ENCODE peak calls at places on chromosomes 1 and 21, in four cellular contexts. F is Peyer's patch, P is uterus, I is body of pancreas. O is an unnamed sample.
A peak's percentile ranks its signal among the peaks of the same experiment; 100 is the strongest.

GRCh38 chr1:106721779-106722178 is 334.7 kb upstream of the PRMT6 start:
- DNase-seq in F (no peak), P (no peak), I (no peak), O (no peak)

GRCh38 chr1:20120796-20121195 is 1.5 kb upstream of the PLA2G2D start:
- DNase-seq in F (no peak), P (no peak), I (no peak), O (no peak)

GRCh38 chr1:95126366-95126765 is 9.2 kb downstream of the TLCD4 start:
- DNase-seq in F (no peak), P (no peak), I (no peak), O (no peak)

GRCh38 chr1:43129334-43129733 is 42.8 kb downstream of the EBNA1BP2 start:
- DNase-seq in F (no peak), P (no peak), I (no peak), O (no peak)

GRCh38 chr1:63967901-63968300 is 194.1 kb downstream of the ROR1 start:
- DNase-seq in F (no peak), P (no peak), I (no peak), O (no peak)

GRCh38 chr1:41327383-41327999 is 33.7 kb upstream of the FOXO6 start:
- DNase-seq in F (no peak), P (no peak), I (no peak), O (no peak)

GRCh38 chr1:239858058-239858457 is 233.6 kb upstream of the FMN2 start:
- DNase-seq in F (no peak), P (no peak), I (no peak), O (no peak)

GRCh38 chr1:204376919-204377799 is 17.4 kb upstream of the PLEKHA6 start:
- DNase-seq in F (peak; percentile 92), P (no peak), I (peak; percentile 92), O (peak; percentile 68)

GRCh38 chr1:247905899-247906503 is 10.6 kb downstream of the OR2W3 start:
- DNase-seq in F (no peak), P (no peak), I (no peak), O (no peak)

GRCh38 chr1:59976194-59977074 is 49.9 kb upstream of the CYP2J2 start:
- DNase-seq in F (peak; percentile 82), P (peak; percentile 73), I (peak; percentile 74), O (peak; percentile 57)

GRCh38 chr1:97135972-97136371 is 414.4 kb downstream of the PTBP2 start:
- DNase-seq in F (no peak), P (no peak), I (no peak), O (no peak)

GRCh38 chr1:92218559-92218958 is 844 bp downstream of the C1orf146 start:
- DNase-seq in F (no peak), P (no peak), I (no peak), O (no peak)

GRCh38 chr1:248807067-248807737 is 18.5 kb downstream of the SH3BP5L start:
- DNase-seq in F (peak; percentile 82), P (no peak), I (peak; percentile 63), O (peak; percentile 64)

GRCh38 chr1:87120779-87121178 is 206.3 kb downstream of the HS2ST1 start:
- DNase-seq in F (no peak), P (no peak), I (no peak), O (peak; percentile 8)

GRCh38 chr1:217881607-217882332 is 250.6 kb downstream of the SPATA17 start:
- DNase-seq in F (no peak), P (no peak), I (no peak), O (no peak)

GRCh38 chr1:89812992-89813391 is 7.8 kb upstream of the LRRC8D start:
- DNase-seq in F (no peak), P (peak; percentile 50), I (no peak), O (no peak)

GRCh38 chr1:32960819-32961355 is 3.7 kb downstream of the RNF19B start:
- DNase-seq in F (no peak), P (no peak), I (no peak), O (no peak)

GRCh38 chr1:28889357-28889756 is 25.0 kb upstream of the EPB41 start:
- DNase-seq in F (no peak), P (no peak), I (no peak), O (no peak)

GRCh38 chr1:199843856-199844255 is 183.7 kb upstream of the NR5A2 start:
- DNase-seq in F (no peak), P (no peak), I (no peak), O (no peak)

GRCh38 chr1:147486876-147487656 is 54.2 kb upstream of the BCL9 start:
- DNase-seq in F (no peak), P (no peak), I (no peak), O (no peak)

GRCh38 chr1:97332716-97333115 is 588.1 kb downstream of the DPYD start:
- DNase-seq in F (no peak), P (no peak), I (no peak), O (no peak)

GRCh38 chr1:91732291-91732953 is 153.5 kb downstream of the TGFBR3 start:
- DNase-seq in F (no peak), P (peak; percentile 57), I (no peak), O (peak; percentile 8)

GRCh38 chr1:217673387-217673786 is 42.2 kb downstream of the SPATA17 start:
- DNase-seq in F (no peak), P (no peak), I (no peak), O (no peak)

GRCh38 chr1:181126289-181126688 is 37.8 kb downstream of the IER5 start:
- DNase-seq in F (no peak), P (no peak), I (no peak), O (no peak)

GRCh38 chr1:19764848-19765247 is 34.9 kb downstream of the TMCO4 start:
- DNase-seq in F (no peak), P (no peak), I (no peak), O (no peak)

GRCh38 chr21:9837946-9838801 is 683.2 kb upstream of the TPTE start:
- DNase-seq in F (no peak), P (no peak), I (no peak), O (no peak)

GRCh38 chr1:179251675-179252074 is 22.2 kb upstream of the ABL2 start:
- DNase-seq in F (no peak), P (no peak), I (no peak), O (peak; percentile 52)

GRCh38 chr21:37198989-37199924 is 67.9 kb downstream of the VPS26C start:
- DNase-seq in F (no peak), P (no peak), I (no peak), O (no peak)

GRCh38 chr1:236673284-236673919 is 12.9 kb upstream of the ACTN2 start:
- DNase-seq in F (no peak), P (no peak), I (no peak), O (no peak)

DNA sequence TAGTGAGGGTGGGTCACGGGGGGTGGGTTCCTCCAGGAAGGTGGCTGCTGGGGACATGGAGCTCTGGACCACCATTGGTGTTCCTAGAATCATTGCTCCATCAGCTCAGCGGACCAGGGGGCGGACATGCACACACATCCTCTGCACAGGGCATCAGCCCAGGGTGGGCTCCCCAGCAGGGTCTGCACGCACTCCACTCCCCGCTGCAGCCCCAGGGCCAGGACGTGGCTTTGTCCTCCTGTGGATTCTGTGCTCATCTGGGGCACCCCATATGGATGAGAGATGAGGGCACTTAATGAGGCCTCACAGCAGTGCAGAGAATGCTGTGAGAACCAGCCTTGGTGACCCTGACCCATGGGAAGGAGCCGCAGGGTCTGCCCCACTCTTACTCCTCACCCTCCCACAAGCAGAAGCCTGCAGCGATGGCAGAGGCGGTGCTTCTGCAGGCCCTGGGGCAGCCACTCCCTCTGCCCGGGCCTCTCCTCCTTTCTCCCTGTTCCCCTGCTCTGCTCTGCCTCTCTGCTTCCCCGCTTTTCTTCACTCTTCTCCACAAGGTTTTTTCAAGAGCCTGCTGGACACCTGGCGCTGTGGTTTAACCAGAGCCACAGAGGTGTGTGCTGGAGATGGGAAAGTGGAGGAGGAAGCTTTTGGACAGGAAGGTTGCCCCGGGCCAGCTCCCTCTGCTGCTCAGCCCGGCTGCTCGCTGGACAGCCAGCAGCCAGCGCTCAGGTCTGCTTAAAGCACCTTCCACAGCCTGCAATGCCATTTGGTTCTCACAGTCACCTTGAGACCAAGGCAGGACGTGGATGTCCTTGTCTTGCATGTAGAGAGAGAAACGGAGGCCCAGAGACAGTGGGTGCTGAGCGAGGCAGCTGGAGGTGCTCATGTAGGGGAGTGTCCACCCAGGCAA is 26.2 kb upstream of the PCBP3 start:
- DNase-seq in F (peak; percentile 44), P (no peak), I (no peak), O (peak; percentile 21)
- H3K4me1 ChIP-seq in F (no peaks in the 10 kb centered on the region), P (no peaks in the 10 kb centered on the region), I (peaks cover 9% of the 10 kb centered on the region), O (peaks cover 5% of the 10 kb centered on the region)

DNA sequence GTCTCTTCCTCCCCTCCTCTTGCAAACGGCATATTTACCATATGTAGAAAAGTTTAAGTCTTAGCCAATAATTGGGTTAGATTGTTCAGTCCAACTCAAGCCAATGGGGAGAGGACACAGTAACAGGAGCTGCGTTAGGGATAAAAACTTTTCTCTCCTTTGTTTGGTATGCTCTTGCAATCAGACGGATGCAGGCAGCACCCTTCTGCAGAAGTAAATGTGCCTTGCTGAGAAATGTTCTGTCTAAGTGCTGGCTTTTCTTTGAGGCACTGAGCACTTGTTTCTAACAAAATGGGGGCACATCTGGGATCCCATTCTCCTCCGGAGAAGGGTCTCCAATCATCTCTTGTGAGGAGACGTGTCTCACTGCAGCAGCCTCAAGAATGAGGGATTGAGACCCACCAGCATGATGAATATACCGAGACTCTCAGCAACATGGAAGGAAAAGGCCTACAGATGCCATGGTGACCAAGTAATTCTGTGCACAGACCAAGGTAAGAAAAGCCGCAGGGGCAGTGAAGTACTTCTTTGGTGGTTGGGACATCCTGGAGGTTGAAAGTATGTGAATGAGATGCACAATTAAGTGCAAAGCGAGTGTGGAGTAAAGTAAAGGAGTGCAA is 20.7 kb upstream of the GNG4 start:
- DNase-seq in F (no peak), P (no peak), I (no peak), O (no peak)
- H3K4me3 ChIP-seq in F (no peak overlapping the region), P (no peak overlapping the region), I (no peak overlapping the region), O (no peak overlapping the region)

GRCh38 chr1:211324992-211325775 is 1.4 kb upstream of the TRAF5 start:
- DNase-seq in F (peak; percentile 44), P (no peak), I (no peak), O (no peak)
- TF ChIP-seq CTCF in F (no peak), P (no peak), I (no peak), O (no peak)

DNA sequence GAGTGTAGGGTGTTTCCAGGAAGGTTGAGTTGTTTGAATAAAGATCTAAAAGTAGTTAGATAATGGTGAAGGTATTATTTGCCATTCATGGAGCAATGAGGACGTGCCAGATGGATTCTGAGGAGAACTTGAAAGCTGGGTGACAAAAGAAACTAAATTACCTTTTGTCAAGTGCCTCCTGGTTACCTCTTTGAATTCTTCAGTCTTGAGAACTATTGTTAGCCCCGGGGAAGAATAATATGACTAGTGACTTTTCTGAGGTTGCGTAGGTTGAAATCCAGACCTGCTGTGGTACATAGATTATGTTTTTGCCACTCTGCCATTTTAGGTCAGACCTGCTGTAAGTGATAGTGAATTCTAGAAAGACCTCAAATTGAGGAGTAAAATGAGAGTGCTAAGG is 11.5 kb downstream of the LAMC1 start:
- DNase-seq in F (no peak), P (no peak), I (no peak), O (no peak)
- H3K4me1 ChIP-seq in F (no peaks in the 10 kb centered on the region), P (no peaks in the 10 kb centered on the region), I (no peaks in the 10 kb centered on the region), O (peaks cover 49% of the 10 kb centered on the region)

DNA sequence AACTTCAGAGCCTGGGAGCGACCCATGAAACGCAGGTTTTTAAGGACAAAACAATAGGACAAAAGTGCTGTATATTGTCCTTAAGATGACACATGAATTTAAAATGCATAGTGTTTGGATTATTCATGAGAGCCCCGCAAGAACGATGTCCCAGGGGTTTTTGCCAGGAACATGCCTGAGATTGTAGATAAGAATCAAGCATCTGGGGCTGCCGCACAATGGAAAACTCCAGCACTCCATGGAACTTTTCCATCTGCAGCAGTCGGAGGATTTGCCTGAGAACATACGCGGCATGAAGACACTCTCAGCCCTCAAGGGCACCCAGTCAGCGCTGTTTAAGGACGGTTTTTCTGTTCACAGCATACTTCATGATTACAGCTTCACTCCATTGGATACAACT is 5.3 kb upstream of the ERG start:
- DNase-seq in F (no peak), P (no peak), I (no peak), O (no peak)
- H3K4me3 ChIP-seq in F (no peak overlapping the region), P (no peak overlapping the region), I (no peak overlapping the region), O (no peak overlapping the region)